ENCODE peak calls at places on chromosomes 11 and 22, in eight cellular contexts. O is naive thymus-derived CD4-positive, alpha-beta T cell; A is fibroblast of villous mesenchyme; I is T follicular helper cell; N is HT-29; P is glomerular endothelial cell; Q is C1 segment of cervical spinal cord; B is transverse colon. S is an unnamed sample.

GRCh38 chr11:133263332-133263731 is 269.0 kb downstream of the OPCML start:
- DNase-seq in Q (no peak), P (no peak), N (no peak), I (no peak), B (no peak), A (no peak), O (no peak), S (no peak)

GRCh38 chr11:121563900-121564822 is 111.4 kb upstream of the SORL1-AS1 start:
- DNase-seq in P (no peak), O (no peak), N (no peak), I (no peak), B (no peak), Q (no peak), A (no peak), S (no peak)

GRCh38 chr11:61694971-61695706 is 14.9 kb downstream of the DAGLA start:
- DNase-seq in A (no peak), Q (peak), O (no peak), I (no peak), N (peak), B (peak), P (no peak), S (no peak)

GRCh38 chr11:112579282-112579681 is 318.6 kb upstream of the PLET1 start:
- DNase-seq in A (no peak), I (no peak), B (no peak), P (no peak), N (no peak), O (no peak), Q (no peak), S (no peak)

GRCh38 chr22:45263790-45264269 is 20.9 kb upstream of the UPK3A start:
- DNase-seq in Q (peak), N (peak), A (peak), B (peak), P (no peak), O (no peak), I (no peak), S (no peak)

GRCh38 chr22:18968011-18968749 is 32.1 kb upstream of the PRODH start:
- DNase-seq in A (peak), N (peak), I (no peak), O (no peak), B (no peak), P (no peak), Q (no peak), S (no peak)

GRCh38 chr22:37747090-37747714 is 50.4 kb downstream of the TRIOBP start:
- DNase-seq in P (no peak), Q (no peak), I (no peak), N (no peak), A (peak), O (no peak), B (no peak), S (peak)

GRCh38 chr11:14644396-14645246 is 1.0 kb downstream of the PDE3B start:
- DNase-seq in N (peak), B (peak), O (peak), P (no peak), A (peak), I (peak), Q (no peak), S (peak)

GRCh38 chr11:31414338-31414737 is 44.7 kb downstream of the DNAJC24 start:
- DNase-seq in O (no peak), N (no peak), A (no peak), P (no peak), Q (no peak), B (no peak), I (no peak), S (no peak)

GRCh38 chr11:78094250-78094649 is 14.6 kb upstream of the NDUFC2 start:
- DNase-seq in P (no peak), A (no peak), Q (no peak), N (no peak), B (no peak), I (no peak), O (no peak), S (no peak)

GRCh38 chr22:32693102-32693501 is 108.4 kb upstream of the TIMP3 start:
- DNase-seq in Q (no peak), N (peak), A (peak), B (no peak), P (no peak), O (no peak), I (no peak), S (no peak)

GRCh38 chr22:37118083-37118482 is 8.6 kb upstream of the TMPRSS6 start:
- DNase-seq in P (no peak), N (no peak), B (no peak), Q (no peak), A (no peak), I (no peak), O (no peak), S (no peak)

GRCh38 chr11:6362868-6363678 is 27.2 kb upstream of the SMPD1 start:
- DNase-seq in O (peak), I (peak), Q (peak), B (peak), N (peak), A (peak), P (no peak), S (peak)

GRCh38 chr11:66864924-66865697 is 8.2 kb downstream of the LRFN4 start:
- DNase-seq in I (no peak), B (no peak), P (no peak), Q (no peak), O (no peak), N (peak), A (no peak), S (no peak)

GRCh38 chr11:116636341-116636968 is 136.3 kb downstream of the BUD13 start:
- DNase-seq in Q (no peak), O (no peak), A (no peak), N (no peak), I (no peak), B (no peak), P (no peak), S (no peak)

GRCh38 chr11:3161309-3161708 is 3.8 kb downstream of the OSBPL5 start:
- DNase-seq in I (no peak), O (no peak), A (no peak), B (peak), Q (no peak), N (no peak), P (no peak), S (no peak)